ENCODE peak calls at places on chromosomes 7 and 10, in four cellular contexts. P is HFF-Myc, Q is NCI-H1092 treated with DMSO at 0.1 percent for 48 hours, J is astrocyte of the spinal cord. D is an unnamed sample.

GRCh38 chr10:117005454-117006055 is 568 bp upstream of the SHTN1 start:
- DNase-seq in J (no peak), P (no peak), Q (peak; percentile 26), D (no peak)

GRCh38 chr10:72162978-72163377 is 52.8 kb upstream of the ANAPC16 start:
- DNase-seq in P (peak; percentile 91), J (peak; percentile 69), Q (no peak), D (peak; percentile 63)

GRCh38 chr7:98119257-98119918 is 12.7 kb downstream of the LMTK2 start:
- DNase-seq in J (peak; percentile 69), P (no peak), Q (no peak), D (no peak)

GRCh38 chr10:69576334-69577011 is 3.3 kb upstream of the NEUROG3 start:
- DNase-seq in P (no peak), Q (no peak), J (peak; percentile 17), D (no peak)

GRCh38 chr10:129552119-129552518 is 85.1 kb downstream of the MGMT start:
- DNase-seq in P (no peak), J (no peak), Q (no peak), D (no peak)

GRCh38 chr10:50464004-50464409 is 159.7 kb downstream of the SGMS1 start:
- DNase-seq in P (peak; percentile 16), Q (no peak), J (peak; percentile 48), D (no peak)

GRCh38 chr7:98211676-98212531 is 665 bp downstream of the BHLHA15 start:
- DNase-seq in Q (no peak), P (no peak), J (no peak), D (no peak)

GRCh38 chr10:126175586-126176258 is 212.6 kb downstream of the ADAM12 start:
- DNase-seq in Q (no peak), P (no peak), J (peak; percentile 88), D (no peak)

GRCh38 chr10:125061557-125062243 is 98.7 kb downstream of the CTBP2 start:
- DNase-seq in J (no peak), P (no peak), Q (no peak), D (no peak)

GRCh38 chr10:97891497-97892167 is 42.0 kb downstream of the GOLGA7B start:
- DNase-seq in Q (no peak), J (no peak), P (no peak), D (no peak)

GRCh38 chr7:35379481-35379880 is 125.6 kb upstream of the TBX20 start:
- DNase-seq in J (no peak), Q (no peak), P (no peak), D (no peak)

GRCh38 chr7:128131115-128131514 is 99.9 kb upstream of the LRRC4 start:
- DNase-seq in Q (no peak), P (no peak), J (no peak), D (no peak)

GRCh38 chr7:148688526-148688925 is 10.2 kb upstream of the CUL1 start:
- DNase-seq in Q (no peak), J (no peak), P (no peak), D (no peak)

GRCh38 chr7:155789001-155789725 is 23.1 kb downstream of the SHH start:
- DNase-seq in P (no peak), J (no peak), Q (no peak), D (no peak)

GRCh38 chr10:124573726-124574455 is 112.3 kb downstream of the LHPP start:
- DNase-seq in Q (no peak), P (no peak), J (no peak), D (no peak)

GRCh38 chr7:148914208-148914777 is 30.2 kb upstream of the EZH2 start:
- DNase-seq in P (no peak), J (peak; percentile 74), Q (no peak), D (no peak)

GRCh38 chr7:102063736-102064135 is 222.9 kb upstream of the SH2B2 start:
- DNase-seq in J (peak; percentile 62), P (peak; percentile 59), Q (no peak), D (no peak)

GRCh38 chr10:30834143-30834542 is 197.5 kb downstream of the ZNF438 start:
- DNase-seq in J (no peak), P (no peak), Q (peak; percentile 68), D (no peak)

GRCh38 chr10:1597370-1598146 is 139.8 kb downstream of the ADARB2 start:
- DNase-seq in P (no peak), J (no peak), Q (no peak), D (no peak)

GRCh38 chr7:95883208-95883607 is 110.9 kb downstream of the DYNC1I1 start:
- DNase-seq in J (no peak), Q (no peak), P (no peak), D (no peak)

GRCh38 chr7:105854516-105854915 is 21.9 kb downstream of the ATXN7L1 start:
- DNase-seq in Q (no peak), J (no peak), P (no peak), D (no peak)

GRCh38 chr10:78605800-78606350 is 462.9 kb upstream of the ZMIZ1 start:
- DNase-seq in Q (no peak), J (no peak), P (no peak), D (no peak)

GRCh38 chr7:116790025-116790424 is 72.4 kb upstream of the CAPZA2 start:
- DNase-seq in J (no peak), P (no peak), Q (no peak), D (no peak)

GRCh38 chr7:44489955-44490350 is 505 bp downstream of the NUDCD3 start:
- DNase-seq in Q (no peak), P (no peak), J (peak; percentile 44), D (no peak)

GRCh38 chr7:2819161-2819953 is 24.8 kb downstream of the GNA12 start:
- DNase-seq in P (no peak), Q (no peak), J (no peak), D (no peak)

GRCh38 chr7:130358471-130358870 is 13.9 kb downstream of the CPA5 start:
- DNase-seq in Q (no peak), P (no peak), J (no peak), D (no peak)

GRCh38 chr7:2542924-2543871 is 12.1 kb downstream of the BRAT1 start:
- DNase-seq in J (no peak), Q (no peak), P (no peak), D (no peak)